ENCODE peak calls at places on chromosomes 12 and 14, in five cellular contexts. F, G, X, Q and Y are unnamed samples.

GRCh38 chr12:123069436-123070266 is 81.2 kb downstream of the PITPNM2 start:
- DNase-seq in X (no peak), G (no peak), F (no peak), Q (no peak), Y (no peak)

GRCh38 chr14:67944605-67945004 is 125.0 kb downstream of the RAD51B start:
- DNase-seq in F (no peak), Q (no peak), X (no peak), G (no peak), Y (no peak)

GRCh38 chr14:106831322-106831720 is 1304.9 kb downstream of the TMEM121 start:
- DNase-seq in F (no peak), X (peak; percentile 44), G (peak; percentile 71), Q (no peak), Y (peak; percentile 37)

GRCh38 chr12:78887008-78887407 is 22.4 kb downstream of the SYT1 start:
- DNase-seq in Q (no peak), F (no peak), X (no peak), G (no peak), Y (no peak)

GRCh38 chr14:95884377-95884776 is 7.7 kb downstream of the TUNAR start:
- DNase-seq in G (no peak), X (no peak), Q (no peak), F (no peak), Y (no peak)

GRCh38 chr12:32482226-32482625 is 82.9 kb downstream of the FGD4 start:
- DNase-seq in F (no peak), G (no peak), X (no peak), Q (no peak), Y (no peak)

GRCh38 chr14:23137221-23138172 is 18.4 kb upstream of the CEBPE start:
- DNase-seq in Q (no peak), X (no peak), F (no peak), G (no peak), Y (no peak)

GRCh38 chr14:27199272-27199671 is 601.4 kb upstream of the NOVA1 start:
- DNase-seq in X (no peak), Q (no peak), G (no peak), F (no peak), Y (no peak)

GRCh38 chr12:68638721-68639395 is 28.2 kb downstream of the RAP1B start:
- DNase-seq in Q (no peak), X (no peak), G (no peak), F (no peak), Y (no peak)

GRCh38 chr14:66163023-66163422 is 323.1 kb upstream of the CCDC196 start:
- DNase-seq in F (no peak), G (no peak), Q (no peak), X (no peak), Y (no peak)

GRCh38 chr12:110754101-110754793 is 11.6 kb upstream of the PPP1CC start:
- DNase-seq in Q (no peak), X (no peak), G (no peak), F (no peak), Y (no peak)

GRCh38 chr12:119589087-119589486 is 4.5 kb upstream of the TMEM233 start:
- DNase-seq in F (no peak), Q (no peak), G (no peak), X (no peak), Y (no peak)

GRCh38 chr14:51328942-51329350 is 88.9 kb downstream of the TMX1 start:
- DNase-seq in G (no peak), F (no peak), Q (no peak), X (no peak), Y (no peak)

GRCh38 chr12:44313188-44313587 is 477.3 kb downstream of the TMEM117 start:
- DNase-seq in F (no peak), X (no peak), G (no peak), Q (no peak), Y (no peak)

GRCh38 chr12:64600164-64600561 is 10.1 kb upstream of the RASSF3 start:
- DNase-seq in G (no peak), X (no peak), F (no peak), Q (no peak), Y (no peak)

GRCh38 chr12:29510591-29511174 is 13.2 kb upstream of the OVCH1 start:
- DNase-seq in X (no peak), G (no peak), Q (no peak), F (no peak), Y (no peak)

GRCh38 chr14:53411110-53411509 is 258.0 kb upstream of the DDHD1 start:
- DNase-seq in G (no peak), X (no peak), F (no peak), Q (no peak), Y (no peak)

GRCh38 chr14:50829472-50830043 is 1.4 kb downstream of the NIN start:
- DNase-seq in G (no peak), Q (no peak), F (peak; percentile 42), X (no peak), Y (no peak)

GRCh38 chr14:74612346-74613021 is 447 bp upstream of the LTBP2 start:
- DNase-seq in Q (peak; percentile 70), F (peak; percentile 93), X (peak; percentile 94), G (peak; percentile 82), Y (peak; percentile 79)

DNA sequence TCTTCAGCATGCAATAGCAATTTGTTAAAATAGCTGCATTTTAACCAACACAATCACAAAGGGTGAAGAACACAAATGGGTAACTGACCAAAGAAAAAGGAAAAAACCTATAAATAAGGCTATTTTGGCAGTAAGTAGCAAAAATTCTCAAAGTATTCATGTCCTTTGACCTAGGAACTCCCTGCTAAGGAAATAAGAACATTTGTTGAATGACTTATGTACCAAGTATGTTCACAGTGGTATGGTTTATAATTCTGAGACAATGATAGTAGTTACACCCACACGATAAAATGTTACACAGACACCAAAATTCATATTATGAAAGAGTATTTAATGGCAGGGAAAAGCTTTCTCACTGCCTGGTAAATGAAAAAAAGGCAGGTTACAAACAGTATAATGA is 16.9 kb downstream of the CCDC88C start:
- DNase-seq in X (no peak), F (no peak), G (no peak), Q (no peak), Y (no peak)
- H3K4me1 ChIP-seq in X (peaks cover 90% of the 10 kb centered on the region), F (peaks cover 25% of the 10 kb centered on the region), G (peaks cover 77% of the 10 kb centered on the region), Q (no peaks in the 10 kb centered on the region), Y (peaks cover 95% of the 10 kb centered on the region)

GRCh38 chr14:82724296-82724695 is 1190.6 kb upstream of the SEL1L start:
- DNase-seq in X (no peak), Q (no peak), F (no peak), G (no peak), Y (no peak)

GRCh38 chr14:82720931-82721330 is 1187.3 kb upstream of the SEL1L start:
- DNase-seq in G (no peak), X (no peak), Q (no peak), F (peak; percentile 5), Y (no peak)

GRCh38 chr14:82725188-82725587 is 1191.5 kb upstream of the SEL1L start:
- DNase-seq in G (no peak), Q (no peak), X (no peak), F (no peak), Y (no peak)

DNA sequence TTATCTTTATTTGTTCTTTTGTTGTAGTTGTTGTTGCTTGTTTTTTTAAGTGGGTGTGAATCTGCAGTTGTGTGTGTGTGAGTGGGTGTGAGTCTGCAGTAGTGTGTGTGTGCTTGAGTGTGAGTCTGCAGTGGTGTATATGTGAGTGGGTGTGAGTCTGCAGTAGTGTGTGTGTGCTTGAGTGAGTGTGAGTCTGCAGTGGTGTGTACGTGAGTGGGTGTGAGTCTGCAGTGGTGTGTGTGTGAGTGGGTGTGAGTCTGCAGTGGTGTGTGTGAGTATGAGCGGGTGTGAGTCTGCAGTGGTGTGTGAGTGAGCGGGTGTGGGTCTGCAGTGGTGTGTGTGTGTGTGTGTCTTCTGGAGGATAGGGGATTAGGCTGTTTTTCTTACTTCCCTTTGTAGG is 1186.8 kb upstream of the SEL1L start:
- DNase-seq in Q (no peak), X (no peak), F (no peak), G (no peak), Y (no peak)
- H3K4me3 ChIP-seq in Q (no peak overlapping the region), X (no peak overlapping the region), F (no peak overlapping the region), G (no peak overlapping the region), Y (no peak overlapping the region)

GRCh38 chr14:105480165-105480564 is 5.5 kb downstream of the CRIP2 start:
- DNase-seq in G (no peak), X (no peak), Q (no peak), F (no peak), Y (no peak)
- H3K4me1 ChIP-seq in G (peaks cover 62% of the 10 kb centered on the region), X (peaks cover 80% of the 10 kb centered on the region), Q (peaks cover 20% of the 10 kb centered on the region), F (peaks cover 41% of the 10 kb centered on the region), Y (peaks cover 80% of the 10 kb centered on the region)

GRCh38 chr12:109446-109845 is 42.9 kb downstream of the IQSEC3 start:
- DNase-seq in Q (no peak), X (no peak), G (no peak), F (no peak), Y (no peak)
- H3K4me3 ChIP-seq in Q (no peak overlapping the region), X (no peak overlapping the region), G (no peak overlapping the region), F (no peak overlapping the region), Y (no peak overlapping the region)

DNA sequence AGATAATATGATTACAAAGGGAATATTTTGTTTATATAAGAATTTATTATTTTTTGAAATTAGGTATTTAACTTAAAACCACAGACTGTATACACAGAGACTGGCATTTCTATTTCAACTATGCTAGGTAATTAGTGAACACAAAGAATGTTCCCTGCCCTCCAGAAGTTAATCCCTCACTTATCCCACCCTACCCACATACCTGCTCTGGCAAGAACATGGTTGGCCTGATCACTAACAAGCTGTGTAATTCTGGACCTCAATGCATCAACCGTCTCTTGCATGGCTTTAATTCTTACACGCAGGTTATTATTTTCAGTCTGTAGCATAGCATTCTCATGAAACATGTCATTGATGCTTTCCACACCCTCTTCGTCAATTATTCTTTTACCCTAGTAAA is 85.9 kb downstream of the KIF21A start:
- DNase-seq in F (no peak), G (no peak), X (no peak), Q (no peak), Y (no peak)
- H3K4me1 ChIP-seq in F (no peaks in the 10 kb centered on the region), G (no peaks in the 10 kb centered on the region), X (no peaks in the 10 kb centered on the region), Q (no peaks in the 10 kb centered on the region), Y (no peaks in the 10 kb centered on the region)

GRCh38 chr12:62731378-62731710 is 203.6 kb downstream of the PPM1H start:
- DNase-seq in G (no peak), Q (no peak), X (no peak), F (no peak), Y (no peak)
- H3K4me3 ChIP-seq in G (no peak overlapping the region), Q (no peak overlapping the region), X (no peak overlapping the region), F (no peak overlapping the region), Y (no peak overlapping the region)

GRCh38 chr12:93429852-93430251 is 11.9 kb downstream of the UBE2N start:
- DNase-seq in G (no peak), Q (no peak), X (no peak), F (no peak), Y (no peak)

GRCh38 chr12:93438266-93439050 is 3.3 kb downstream of the UBE2N start:
- DNase-seq in F (no peak), X (no peak), Q (no peak), G (no peak), Y (no peak)

GRCh38 chr12:93430280-93430679 is 11.5 kb downstream of the UBE2N start:
- DNase-seq in Q (no peak), X (no peak), F (no peak), G (no peak), Y (no peak)

GRCh38 chr12:93429448-93429847 is 12.3 kb downstream of the UBE2N start:
- DNase-seq in G (no peak), X (no peak), F (no peak), Q (no peak), Y (no peak)

GRCh38 chr12:93434305-93434704 is 7.4 kb downstream of the UBE2N start:
- DNase-seq in F (no peak), Q (no peak), G (no peak), X (no peak), Y (no peak)
- H3K4me1 ChIP-seq in F (peaks cover 4% of the 10 kb centered on the region), Q (peaks cover 14% of the 10 kb centered on the region), G (peaks cover under 1% of the 10 kb centered on the region), X (peaks cover 66% of the 10 kb centered on the region), Y (peaks cover 57% of the 10 kb centered on the region)